ENCODE peak calls at places on chromosomes 7 and 10, in eight cellular contexts. One of them, this sample, is unnamed.

GRCh38 chr7:54802841-54803240 is 43.8 kb upstream of the SEC61G start:
- DNase-seq in GM23338: no peak
- DNase-seq in GM20000: no peak
- DNase-seq in cardiac fibroblast: peak; percentile 62
- DNase-seq in heart left ventricle: no peak
- DNase-seq in AG04449: no peak
- DNase-seq in HCT116: no peak
- DNase-seq in foreskin keratinocyte: peak; percentile 83
- DNase-seq in this sample: peak; percentile 65

GRCh38 chr7:69049341-69049740 is 548.9 kb upstream of the AUTS2 start:
- DNase-seq in foreskin keratinocyte: no peak
- DNase-seq in AG04449: no peak
- DNase-seq in GM23338: no peak
- DNase-seq in cardiac fibroblast: no peak
- DNase-seq in heart left ventricle: no peak
- DNase-seq in HCT116: no peak
- DNase-seq in GM20000: no peak
- DNase-seq in this sample: no peak

GRCh38 chr7:106522691-106523090 is 138.3 kb downstream of the CCDC71L start:
- DNase-seq in foreskin keratinocyte: no peak
- DNase-seq in cardiac fibroblast: no peak
- DNase-seq in heart left ventricle: no peak
- DNase-seq in HCT116: no peak
- DNase-seq in GM20000: no peak
- DNase-seq in GM23338: no peak
- DNase-seq in AG04449: no peak
- DNase-seq in this sample: peak; percentile 25

GRCh38 chr10:360653-361052 is 225.4 kb downstream of the ZMYND11 start:
- DNase-seq in GM20000: no peak
- DNase-seq in foreskin keratinocyte: no peak
- DNase-seq in cardiac fibroblast: no peak
- DNase-seq in HCT116: no peak
- DNase-seq in AG04449: no peak
- DNase-seq in heart left ventricle: no peak
- DNase-seq in GM23338: no peak
- DNase-seq in this sample: no peak

GRCh38 chr7:44633254-44634186 is 27.1 kb downstream of the OGDH start:
- DNase-seq in foreskin keratinocyte: peak; percentile 58
- DNase-seq in AG04449: peak; percentile 79
- DNase-seq in GM20000: peak; percentile 55
- DNase-seq in cardiac fibroblast: peak; percentile 95
- DNase-seq in GM23338: no peak
- DNase-seq in HCT116: no peak
- DNase-seq in heart left ventricle: peak; percentile 78
- DNase-seq in this sample: peak; percentile 94

GRCh38 chr10:97334370-97335175 is at the start of gene FRAT2:
- DNase-seq in foreskin keratinocyte: peak; percentile 86
- DNase-seq in AG04449: no peak
- DNase-seq in GM23338: peak; percentile 94
- DNase-seq in HCT116: peak; percentile 79
- DNase-seq in GM20000: peak; percentile 98
- DNase-seq in heart left ventricle: peak; percentile 95
- DNase-seq in cardiac fibroblast: peak; percentile 95
- DNase-seq in this sample: peak; percentile 95

GRCh38 chr7:64879097-64879730 is 23.9 kb upstream of the ZNF273 start:
- DNase-seq in AG04449: no peak
- DNase-seq in cardiac fibroblast: no peak
- DNase-seq in foreskin keratinocyte: no peak
- DNase-seq in GM23338: no peak
- DNase-seq in GM20000: peak; percentile 7
- DNase-seq in HCT116: no peak
- DNase-seq in heart left ventricle: peak; percentile 8
- DNase-seq in this sample: no peak

GRCh38 chr10:112880633-112881530 is 69.2 kb upstream of the TCF7L2 start:
- DNase-seq in heart left ventricle: no peak
- DNase-seq in foreskin keratinocyte: no peak
- DNase-seq in GM20000: no peak
- DNase-seq in AG04449: no peak
- DNase-seq in HCT116: no peak
- DNase-seq in GM23338: no peak
- DNase-seq in cardiac fibroblast: no peak
- DNase-seq in this sample: no peak

GRCh38 chr10:9010093-9010492 is 955.6 kb downstream of the GATA3 start:
- DNase-seq in HCT116: no peak
- DNase-seq in cardiac fibroblast: no peak
- DNase-seq in GM20000: no peak
- DNase-seq in foreskin keratinocyte: peak; percentile 44
- DNase-seq in heart left ventricle: no peak
- DNase-seq in AG04449: no peak
- DNase-seq in GM23338: peak; percentile 30
- DNase-seq in this sample: peak; percentile 42

GRCh38 chr10:30158325-30158960 is 99.1 kb upstream of the JCAD start:
- DNase-seq in AG04449: no peak
- DNase-seq in HCT116: no peak
- DNase-seq in cardiac fibroblast: peak; percentile 47
- DNase-seq in GM20000: no peak
- DNase-seq in foreskin keratinocyte: no peak
- DNase-seq in heart left ventricle: no peak
- DNase-seq in GM23338: no peak
- DNase-seq in this sample: peak; percentile 27

GRCh38 chr7:143374556-143374955 is 6.6 kb upstream of the ZYX start:
- DNase-seq in GM20000: no peak
- DNase-seq in GM23338: no peak
- DNase-seq in cardiac fibroblast: no peak
- DNase-seq in heart left ventricle: no peak
- DNase-seq in foreskin keratinocyte: no peak
- DNase-seq in HCT116: no peak
- DNase-seq in AG04449: no peak
- DNase-seq in this sample: no peak

GRCh38 chr10:34732926-34733325 is 82.2 kb downstream of the PARD3 start:
- DNase-seq in AG04449: no peak
- DNase-seq in heart left ventricle: no peak
- DNase-seq in GM23338: peak; percentile 77
- DNase-seq in GM20000: no peak
- DNase-seq in cardiac fibroblast: peak; percentile 74
- DNase-seq in foreskin keratinocyte: peak; percentile 77
- DNase-seq in HCT116: peak; percentile 57
- DNase-seq in this sample: no peak

GRCh38 chr7:381211-382117 is 91.5 kb downstream of the FOXL3 start:
- DNase-seq in foreskin keratinocyte: no peak
- DNase-seq in HCT116: no peak
- DNase-seq in GM20000: no peak
- DNase-seq in heart left ventricle: peak; percentile 17
- DNase-seq in AG04449: no peak
- DNase-seq in cardiac fibroblast: no peak
- DNase-seq in GM23338: no peak
- DNase-seq in this sample: no peak

GRCh38 chr10:73263948-73264347 is 11.5 kb upstream of the MRPS16 start:
- DNase-seq in GM23338: peak; percentile 35
- DNase-seq in heart left ventricle: no peak
- DNase-seq in foreskin keratinocyte: peak; percentile 63
- DNase-seq in cardiac fibroblast: peak; percentile 57
- DNase-seq in HCT116: no peak
- DNase-seq in AG04449: no peak
- DNase-seq in GM20000: no peak
- DNase-seq in this sample: peak; percentile 58

GRCh38 chr10:111297351-111297848 is 220.6 kb downstream of the ADRA2A start:
- DNase-seq in foreskin keratinocyte: peak; percentile 3
- DNase-seq in HCT116: no peak
- DNase-seq in AG04449: peak; percentile 17
- DNase-seq in heart left ventricle: no peak
- DNase-seq in cardiac fibroblast: peak; percentile 42
- DNase-seq in GM20000: no peak
- DNase-seq in GM23338: peak; percentile 49
- DNase-seq in this sample: no peak

GRCh38 chr7:108120196-108120595 is 10.0 kb downstream of the LAMB4 start:
- DNase-seq in heart left ventricle: no peak
- DNase-seq in foreskin keratinocyte: no peak
- DNase-seq in GM23338: no peak
- DNase-seq in HCT116: no peak
- DNase-seq in GM20000: no peak
- DNase-seq in AG04449: no peak
- DNase-seq in cardiac fibroblast: no peak
- DNase-seq in this sample: no peak

GRCh38 chr7:148135106-148135505 is 455.5 kb upstream of the C7orf33 start:
- DNase-seq in GM23338: no peak
- DNase-seq in foreskin keratinocyte: no peak
- DNase-seq in heart left ventricle: no peak
- DNase-seq in GM20000: no peak
- DNase-seq in HCT116: no peak
- DNase-seq in AG04449: peak; percentile 16
- DNase-seq in cardiac fibroblast: no peak
- DNase-seq in this sample: peak; percentile 7

GRCh38 chr10:132784582-132785432 is 1.1 kb downstream of the NKX6-2 start:
- DNase-seq in heart left ventricle: no peak
- DNase-seq in GM20000: no peak
- DNase-seq in cardiac fibroblast: no peak
- DNase-seq in GM23338: peak; percentile 75
- DNase-seq in foreskin keratinocyte: no peak
- DNase-seq in AG04449: no peak
- DNase-seq in HCT116: no peak
- DNase-seq in this sample: peak; percentile 9

GRCh38 chr10:50605280-50606270 is 18.2 kb downstream of the SGMS1 start:
- DNase-seq in HCT116: no peak
- DNase-seq in foreskin keratinocyte: peak; percentile 95
- DNase-seq in AG04449: peak; percentile 92
- DNase-seq in GM23338: no peak
- DNase-seq in heart left ventricle: peak; percentile 59
- DNase-seq in cardiac fibroblast: peak; percentile 93
- DNase-seq in GM20000: peak; percentile 21
- DNase-seq in this sample: peak; percentile 98

GRCh38 chr10:98307916-98308315 is 39.9 kb upstream of the LOXL4 start:
- DNase-seq in AG04449: no peak
- DNase-seq in GM23338: no peak
- DNase-seq in HCT116: no peak
- DNase-seq in GM20000: no peak
- DNase-seq in foreskin keratinocyte: no peak
- DNase-seq in cardiac fibroblast: no peak
- DNase-seq in heart left ventricle: no peak
- DNase-seq in this sample: no peak

GRCh38 chr7:610531-611280 is 91.1 kb upstream of the PDGFA start:
- DNase-seq in GM23338: no peak
- DNase-seq in GM20000: no peak
- DNase-seq in heart left ventricle: no peak
- DNase-seq in foreskin keratinocyte: no peak
- DNase-seq in AG04449: no peak
- DNase-seq in HCT116: no peak
- DNase-seq in cardiac fibroblast: peak; percentile 53
- DNase-seq in this sample: peak; percentile 83

GRCh38 chr7:114865564-114865963 is 56.3 kb upstream of the MDFIC start:
- DNase-seq in cardiac fibroblast: peak; percentile 77
- DNase-seq in AG04449: no peak
- DNase-seq in foreskin keratinocyte: peak; percentile 42
- DNase-seq in GM23338: peak; percentile 74
- DNase-seq in GM20000: peak; percentile 51
- DNase-seq in heart left ventricle: peak; percentile 51
- DNase-seq in HCT116: peak; percentile 46
- DNase-seq in this sample: peak; percentile 81

GRCh38 chr10:8921583-8921982 is 867.1 kb downstream of the GATA3 start:
- DNase-seq in AG04449: no peak
- DNase-seq in heart left ventricle: no peak
- DNase-seq in HCT116: no peak
- DNase-seq in GM23338: peak; percentile 63
- DNase-seq in cardiac fibroblast: no peak
- DNase-seq in GM20000: no peak
- DNase-seq in foreskin keratinocyte: no peak
- DNase-seq in this sample: no peak

GRCh38 chr7:159122276-159122675 is 22.4 kb downstream of the VIPR2 start:
- DNase-seq in GM23338: no peak
- DNase-seq in AG04449: no peak
- DNase-seq in HCT116: no peak
- DNase-seq in GM20000: no peak
- DNase-seq in heart left ventricle: no peak
- DNase-seq in cardiac fibroblast: no peak
- DNase-seq in foreskin keratinocyte: no peak
- DNase-seq in this sample: no peak

GRCh38 chr7:129098409-129099084 is 43.6 kb upstream of the TNPO3 start:
- DNase-seq in heart left ventricle: no peak
- DNase-seq in HCT116: no peak
- DNase-seq in GM23338: peak; percentile 26
- DNase-seq in GM20000: no peak
- DNase-seq in cardiac fibroblast: no peak
- DNase-seq in AG04449: no peak
- DNase-seq in foreskin keratinocyte: no peak
- DNase-seq in this sample: no peak
- TF ChIP-seq CTCF in heart left ventricle: no peak
- TF ChIP-seq CTCF in HCT116: no peak
- TF ChIP-seq CTCF in GM23338: no peak
- TF ChIP-seq CTCF in GM20000: no peak
- TF ChIP-seq CTCF in cardiac fibroblast: no peak
- TF ChIP-seq CTCF in AG04449: no peak
- TF ChIP-seq CTCF in foreskin keratinocyte: no peak
- TF ChIP-seq CTCF in this sample: no peak

GRCh38 chr10:114720685-114721278 is 62.7 kb upstream of the ABLIM1 start:
- DNase-seq in GM23338: no peak
- DNase-seq in AG04449: no peak
- DNase-seq in cardiac fibroblast: no peak
- DNase-seq in GM20000: no peak
- DNase-seq in heart left ventricle: peak; percentile 39
- DNase-seq in foreskin keratinocyte: no peak
- DNase-seq in HCT116: no peak
- DNase-seq in this sample: no peak
- TF ChIP-seq CTCF in GM23338: no peak
- TF ChIP-seq CTCF in AG04449: no peak
- TF ChIP-seq CTCF in cardiac fibroblast: no peak
- TF ChIP-seq CTCF in GM20000: no peak
- TF ChIP-seq CTCF in heart left ventricle: no peak
- TF ChIP-seq CTCF in foreskin keratinocyte: no peak
- TF ChIP-seq CTCF in HCT116: no peak
- TF ChIP-seq CTCF in this sample: no peak

DNA sequence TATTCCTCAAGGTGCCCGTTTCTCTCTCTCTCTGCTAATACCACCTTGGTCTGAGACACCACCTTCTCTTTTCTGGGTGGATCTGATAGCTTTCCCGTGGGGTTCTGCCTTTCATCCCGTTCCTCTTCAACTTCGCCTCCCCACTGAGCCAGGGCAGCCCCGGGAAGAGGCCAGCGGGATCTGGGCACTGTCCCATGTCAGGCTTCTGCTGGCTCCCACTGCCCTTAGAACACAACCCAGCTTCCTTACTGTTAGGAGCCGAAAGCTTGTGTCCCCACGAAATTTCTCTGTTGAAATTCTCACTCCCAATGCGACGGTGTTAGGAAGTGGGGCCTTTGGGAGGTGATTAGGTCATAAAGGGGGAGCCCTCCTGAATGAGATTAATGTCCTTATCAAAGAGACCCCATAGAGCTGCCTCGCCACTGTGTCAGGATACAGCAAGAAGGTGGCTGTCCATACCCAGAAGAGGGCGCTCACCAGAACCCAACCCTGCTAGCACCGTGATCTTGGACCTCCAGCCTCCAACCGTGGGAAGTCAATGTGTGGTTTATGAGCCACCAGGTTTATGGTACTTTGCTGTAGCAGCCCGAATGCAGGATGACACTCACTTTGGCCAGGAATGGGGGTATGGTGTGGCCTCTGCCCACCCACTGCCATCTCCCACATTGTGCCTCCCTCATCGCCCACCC is 79.2 kb downstream of the CAMK1D start:
- DNase-seq in heart left ventricle: no peak
- DNase-seq in AG04449: no peak
- DNase-seq in HCT116: no peak
- DNase-seq in GM20000: no peak
- DNase-seq in GM23338: no peak
- DNase-seq in foreskin keratinocyte: no peak
- DNase-seq in cardiac fibroblast: no peak
- DNase-seq in this sample: no peak
- TF ChIP-seq CTCF in heart left ventricle: no peak
- TF ChIP-seq CTCF in AG04449: no peak
- TF ChIP-seq CTCF in HCT116: no peak
- TF ChIP-seq CTCF in GM20000: no peak
- TF ChIP-seq CTCF in GM23338: peak; percentile 32
- TF ChIP-seq CTCF in foreskin keratinocyte: no peak
- TF ChIP-seq CTCF in cardiac fibroblast: no peak
- TF ChIP-seq CTCF in this sample: no peak

GRCh38 chr10:118568327-118568848 is 27.1 kb downstream of the PRLHR start:
- DNase-seq in heart left ventricle: no peak
- DNase-seq in foreskin keratinocyte: peak; percentile 25
- DNase-seq in AG04449: no peak
- DNase-seq in GM23338: peak; percentile 81
- DNase-seq in GM20000: peak; percentile 63
- DNase-seq in cardiac fibroblast: peak; percentile 80
- DNase-seq in HCT116: peak; percentile 63
- DNase-seq in this sample: peak; percentile 76
- TF ChIP-seq CTCF in heart left ventricle: peak; percentile 82
- TF ChIP-seq CTCF in foreskin keratinocyte: peak; percentile 87
- TF ChIP-seq CTCF in AG04449: peak; percentile 55
- TF ChIP-seq CTCF in GM23338: peak; percentile 74
- TF ChIP-seq CTCF in GM20000: no peak
- TF ChIP-seq CTCF in cardiac fibroblast: peak; percentile 62
- TF ChIP-seq CTCF in HCT116: peak; percentile 93
- TF ChIP-seq CTCF in this sample: peak; percentile 76

This sample was measured in choroid plexus epithelial cell.